ENCODE peak calls at places on chromosomes 4 and X, in seven cellular contexts. H, W, J, I, S, O and E are unnamed samples.

GRCh38 chr4:109816082-109816442 is 500 bp downstream of the GAR1 start:
- DNase-seq in W (no peak), J (no peak), H (no peak), I (no peak), S (no peak), O (peak), E (peak)

GRCh38 chrX:121754301-121754700 is 706.9 kb downstream of the GLUD2 start:
- DNase-seq in J (no peak), I (no peak), W (no peak), O (no peak), H (no peak), S (no peak), E (no peak)

GRCh38 chrX:23901065-23901464 is 6.7 kb downstream of the APOO start:
- DNase-seq in O (no peak), W (no peak), H (no peak), S (peak), I (no peak), J (no peak), E (no peak)

GRCh38 chrX:9770319-9770718 is 4.7 kb upstream of the GPR143 start:
- DNase-seq in J (no peak), W (no peak), I (no peak), H (no peak), S (no peak), O (no peak), E (peak)

GRCh38 chr4:3401436-3402171 is 40.2 kb upstream of the HGFAC start:
- DNase-seq in O (no peak), S (no peak), I (no peak), W (no peak), J (no peak), H (no peak), E (peak)

GRCh38 chrX:51144828-51145442 is 187.7 kb upstream of the NUDT10 start:
- DNase-seq in J (no peak), W (peak), S (no peak), I (peak), O (peak), H (peak), E (no peak)

GRCh38 chr4:19074061-19074460 is 1052.5 kb upstream of the LCORL start:
- DNase-seq in O (no peak), I (no peak), W (no peak), J (no peak), H (no peak), S (no peak), E (no peak)

GRCh38 chr4:123284166-123284565 is 112.4 kb upstream of the SPRY1 start:
- DNase-seq in I (peak), W (no peak), S (no peak), J (no peak), H (no peak), O (no peak), E (no peak)

GRCh38 chr4:112896326-112896892 is 153.0 kb upstream of the ANK2 start:
- DNase-seq in H (no peak), O (no peak), W (no peak), J (no peak), S (no peak), I (no peak), E (no peak)

GRCh38 chr4:150867148-150867547 is 147.9 kb downstream of the LRBA start:
- DNase-seq in W (peak), J (peak), S (no peak), I (peak), H (peak), O (peak), E (no peak)

GRCh38 chr4:184316821-184317220 is 99.1 kb upstream of the ENPP6 start:
- DNase-seq in H (no peak), J (no peak), W (no peak), O (no peak), I (no peak), S (no peak), E (no peak)

GRCh38 chr4:60897415-60897814 is 302.7 kb upstream of the ADGRL3 start:
- DNase-seq in O (no peak), S (no peak), H (no peak), W (no peak), J (no peak), I (no peak), E (no peak)

GRCh38 chr4:67762091-67762490 is 7.9 kb upstream of the GNRHR start:
- DNase-seq in W (no peak), S (no peak), O (peak), I (peak), J (no peak), H (peak), E (no peak)

GRCh38 chr4:140790171-140790570 is 34.0 kb upstream of the TBC1D9 start:
- DNase-seq in I (no peak), S (no peak), J (no peak), W (no peak), O (no peak), H (no peak), E (no peak)

GRCh38 chrX:109533005-109533404 is 3.6 kb upstream of the NXT2 start:
- DNase-seq in O (no peak), H (no peak), J (no peak), S (no peak), I (no peak), W (no peak), E (no peak)

GRCh38 chr4:102318105-102318504 is 27.2 kb downstream of the SLC39A8 start:
- DNase-seq in S (no peak), O (no peak), W (no peak), I (no peak), H (no peak), J (no peak), E (no peak)

GRCh38 chr4:132169660-132170059 is 979.4 kb upstream of the PCDH10 start:
- DNase-seq in H (no peak), W (no peak), J (no peak), S (no peak), I (no peak), O (no peak), E (no peak)

GRCh38 chr4:24808261-24808660 is 12.9 kb downstream of the SOD3 start:
- DNase-seq in H (no peak), O (no peak), J (no peak), I (no peak), S (no peak), W (no peak), E (no peak)

GRCh38 chrX:147803948-147804347 is 107.8 kb upstream of the FMR1 start:
- DNase-seq in W (no peak), S (no peak), J (no peak), O (peak), I (no peak), H (no peak), E (no peak)

GRCh38 chrX:63350551-63350950 is 581 bp downstream of the SPIN4 start:
- DNase-seq in O (peak), W (peak), J (peak), S (no peak), I (no peak), H (peak), E (no peak)

GRCh38 chrX:106698693-106699092 is 27.8 kb upstream of the RNF128 start:
- DNase-seq in W (no peak), J (no peak), I (peak), O (no peak), S (no peak), H (no peak), E (no peak)